ENCODE peak calls at places on chromosomes 4 and X, in four cellular contexts. Y, C, B and V are unnamed samples.

GRCh38 chr4:112978691-112979472 is 70.6 kb upstream of the ANK2 start:
- DNase-seq in Y (no peak), C (no peak), B (no peak), V (no peak)

GRCh38 chrX:15619053-15619772 is 18.5 kb upstream of the ACE2 start:
- DNase-seq in Y (peak), C (no peak), B (no peak), V (no peak)

GRCh38 chr4:151218343-151218742 is 58.6 kb upstream of the PRSS48 start:
- DNase-seq in Y (no peak), C (no peak), B (peak), V (no peak)

GRCh38 chr4:88283661-88284377 is 542 bp downstream of the PPM1K start:
- DNase-seq in Y (peak), C (peak), B (peak), V (peak)

GRCh38 chrX:40167240-40168182 is 69.8 kb upstream of the BCOR start:
- DNase-seq in Y (no peak), C (peak), B (no peak), V (no peak)

GRCh38 chr4:40838742-40839141 is 89.0 kb downstream of the NSUN7 start:
- DNase-seq in Y (peak), C (no peak), B (no peak), V (no peak)

GRCh38 chr4:169604131-169604900 is 8.1 kb downstream of the NEK1 start:
- DNase-seq in Y (peak), C (peak), B (peak), V (peak)

GRCh38 chr4:107202744-107203143 is 166.6 kb upstream of the DKK2 start:
- DNase-seq in Y (no peak), C (no peak), B (no peak), V (no peak)

GRCh38 chr4:1711055-1711905 is 839 bp downstream of the SLBP start:
- DNase-seq in Y (peak), C (peak), B (peak), V (peak)

GRCh38 chr4:150569384-150569987 is 12.5 kb upstream of the MAB21L2 start:
- DNase-seq in Y (peak), C (no peak), B (no peak), V (no peak)

GRCh38 chr4:128635939-128636551 is 173.5 kb upstream of the JADE1 start:
- DNase-seq in Y (no peak), C (no peak), B (no peak), V (no peak)

GRCh38 chr4:15938640-15939039 is at the start of gene FGFBP1:
- DNase-seq in Y (no peak), C (no peak), B (no peak), V (no peak)

DNA sequence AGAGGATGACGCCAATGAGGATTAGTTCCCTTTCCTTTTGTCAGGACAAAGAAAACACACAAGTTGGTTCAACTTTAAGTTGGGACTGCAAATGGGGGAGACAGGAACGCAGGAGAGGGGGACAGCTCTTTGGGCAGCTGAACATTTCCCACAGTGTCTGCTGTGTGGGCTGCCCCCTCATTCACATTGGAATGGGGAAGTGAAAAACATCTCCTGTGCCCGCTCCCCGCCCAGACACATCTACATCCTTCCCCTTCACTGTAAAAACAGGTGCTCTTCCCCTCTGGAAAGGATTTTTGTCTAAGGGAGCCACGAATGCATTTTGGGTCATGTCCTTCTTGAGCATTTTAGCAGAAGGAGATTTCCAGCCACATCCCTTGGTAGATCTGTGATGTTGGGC is 44.5 kb upstream of the TBC1D9 start:
- DNase-seq in Y (no peak), C (no peak), B (no peak), V (no peak)
- TF ChIP-seq MYC in Y (no peak), C (no peak), B (no peak), V (no peak)

GRCh38 chrX:53281321-53281822 is at the start of gene IQSEC2:
- DNase-seq in Y (peak), C (peak), B (peak), V (peak)
- TF ChIP-seq MAX in Y (peak), C (no peak), B (no peak), V (no peak)

GRCh38 chrX:103362504-103362903 is 6.2 kb downstream of the TCEAL9 start:
- DNase-seq in Y (peak), C (no peak), B (peak), V (no peak)
- TF ChIP-seq MYC in Y (no peak), C (no peak), B (no peak), V (no peak)

GRCh38 chr4:168434993-168435392 is 45.3 kb downstream of the DDX60L start:
- DNase-seq in Y (no peak), C (no peak), B (no peak), V (no peak)
- TF ChIP-seq MAX in Y (no peak), C (no peak), B (no peak), V (no peak)

DNA sequence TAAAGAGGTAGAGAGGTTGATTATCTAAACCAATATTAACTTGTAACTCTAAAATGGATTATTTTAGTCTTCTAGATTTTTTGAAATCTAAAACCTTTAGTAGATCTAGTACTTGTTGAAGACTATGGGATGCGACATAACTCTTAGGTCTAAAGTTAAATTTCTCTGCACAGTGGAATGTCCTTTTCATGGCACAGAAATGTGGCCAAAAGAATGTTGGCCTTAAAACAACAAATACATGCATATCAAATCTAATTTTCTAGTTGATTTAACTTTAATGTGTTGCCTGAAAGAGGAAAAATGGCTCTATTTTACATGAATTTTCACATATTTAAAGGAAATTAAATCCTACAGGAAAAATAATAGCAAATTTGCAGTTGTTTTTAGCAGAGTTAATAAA is 30.3 kb downstream of the NFKB1 start:
- DNase-seq in Y (no peak), C (no peak), B (no peak), V (no peak)
- TF ChIP-seq MYC in Y (no peak), C (no peak), B (no peak), V (no peak)

DNA sequence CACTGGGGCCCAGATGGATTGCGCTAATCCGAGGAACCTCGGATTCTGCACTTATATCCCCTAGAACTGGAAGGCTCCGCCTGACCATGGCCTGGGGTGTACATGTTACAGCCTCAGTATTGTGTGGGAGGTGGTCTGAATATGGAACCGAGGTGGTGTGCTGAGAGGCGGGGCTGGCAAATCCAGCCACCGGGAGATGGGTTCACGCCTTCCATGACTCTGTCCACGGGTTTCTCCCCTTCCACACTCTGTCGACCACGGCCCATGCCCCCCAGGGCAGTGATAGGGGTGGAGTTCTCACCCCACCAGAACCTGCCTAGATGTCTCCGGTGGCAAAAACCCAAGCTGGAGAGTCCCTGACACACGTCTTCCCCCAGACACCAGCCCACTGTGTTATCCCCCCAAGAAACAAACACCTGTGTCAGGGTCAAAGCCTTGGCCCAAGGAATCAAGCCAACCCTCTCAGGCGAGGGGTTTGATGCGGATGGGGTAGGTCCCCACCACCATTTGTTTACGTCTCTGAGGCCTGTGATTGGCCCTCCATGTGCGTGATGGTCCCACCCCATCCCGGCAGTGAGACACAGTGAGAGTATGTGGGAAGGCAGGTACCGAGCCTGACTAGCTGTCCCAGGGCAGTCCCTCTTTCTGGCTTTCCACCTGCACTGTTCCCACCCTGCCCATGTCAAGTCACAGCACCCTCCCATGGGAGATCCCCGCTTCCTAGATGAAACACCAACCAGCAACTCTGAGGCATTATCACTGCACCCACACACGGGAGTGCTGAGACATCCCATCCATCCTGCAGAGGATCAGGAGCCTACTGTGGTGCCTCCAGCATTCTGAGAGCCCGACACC is 6.6 kb upstream of the LOC101059915 start:
- DNase-seq in Y (no peak), C (no peak), B (no peak), V (no peak)
- TF ChIP-seq MAX in Y (no peak), C (no peak), B (no peak), V (no peak)